ENCODE peak calls at places on chromosome 15, in five cellular contexts. Y is fibroblast of lung, C is left ventricle myocardium inferior, X is right atrium auricular region, H is uterus. R is an unnamed sample. For H3K4me1 and H3K27me3, the result is how much of the 10 kb centered on the place peaks cover.

GRCh38 chr15:63986751-63987341 is 59.4 kb downstream of the DAPK2 start:
- DNase-seq in X (no peak), H (no peak), Y (no peak), C (no peak), R (no peak)

GRCh38 chr15:42154576-42155355 is 1.7 kb downstream of the PLA2G4F start:
- DNase-seq in C (no peak), Y (no peak), H (no peak), X (no peak), R (no peak)

GRCh38 chr15:61421938-61422337 is 192.8 kb upstream of the RORA start:
- DNase-seq in C (no peak), X (no peak), Y (no peak), H (no peak), R (no peak)

GRCh38 chr15:85646538-85647091 is 148.1 kb downstream of the KLHL25 start:
- DNase-seq in C (no peak), H (no peak), Y (peak), X (no peak), R (no peak)

GRCh38 chr15:42102646-42103235 is 8.4 kb upstream of the PLA2G4D start:
- DNase-seq in C (no peak), H (no peak), X (no peak), Y (peak), R (peak)

GRCh38 chr15:82952156-82953081 is at the start of gene HOMER2:
- DNase-seq in C (peak), H (no peak), X (no peak), Y (no peak), R (peak)

GRCh38 chr15:38828031-38828532 is 263.5 kb upstream of the RASGRP1 start:
- DNase-seq in Y (no peak), H (no peak), X (no peak), C (no peak), R (no peak)

GRCh38 chr15:25727867-25728600 is 135.1 kb downstream of the ATP10A start:
- DNase-seq in X (peak), C (no peak), Y (no peak), H (no peak), R (no peak)

GRCh38 chr15:36527512-36528162 is 51.8 kb upstream of the CDIN1 start:
- DNase-seq in Y (peak), X (no peak), H (no peak), C (no peak), R (no peak)

GRCh38 chr15:69025320-69025719 is 10.8 kb downstream of the NOX5 start:
- DNase-seq in C (no peak), X (no peak), Y (no peak), H (no peak), R (no peak)

GRCh38 chr15:64990168-64990470 is 405 bp upstream of the SPG21 start:
- DNase-seq in X (no peak), H (no peak), Y (no peak), C (no peak), R (no peak)

GRCh38 chr15:81880314-81880713 is 165.5 kb downstream of the MEX3B start:
- DNase-seq in Y (no peak), C (no peak), H (no peak), X (no peak), R (no peak)

GRCh38 chr15:96422153-96422552 is 91.7 kb downstream of the NR2F2 start:
- DNase-seq in H (no peak), X (no peak), C (no peak), Y (no peak), R (no peak)

GRCh38 chr15:42716626-42717025 is 20.3 kb downstream of the CDAN1 start:
- DNase-seq in X (no peak), C (no peak), Y (no peak), H (no peak), R (no peak)

GRCh38 chr15:40183636-40184463 is 23.0 kb downstream of the BUB1B start:
- DNase-seq in Y (no peak), H (no peak), C (no peak), X (no peak), R (no peak)

GRCh38 chr15:67843571-67844387 is 3.9 kb upstream of the RNU6-1 start:
- DNase-seq in H (peak), C (no peak), Y (no peak), X (no peak), R (peak)

GRCh38 chr15:65595960-65596359 is 15.0 kb downstream of the INTS14 start:
- DNase-seq in H (no peak), C (no peak), Y (no peak), X (no peak), R (peak)

GRCh38 chr15:81589671-81590070 is 215.7 kb upstream of the TMC3 start:
- DNase-seq in C (no peak), H (no peak), X (no peak), Y (no peak), R (no peak)

GRCh38 chr15:77063249-77063648 is 7.7 kb downstream of the TSPAN3 start:
- DNase-seq in X (no peak), Y (no peak), H (no peak), C (no peak), R (no peak)
- H3K4me1 ChIP-seq in X (half or more), Y (under half), H (under half), C (half or more), R (half or more)

GRCh38 chr15:97904196-97904572 is 56.3 kb upstream of the ARRDC4 start:
- DNase-seq in X (no peak), C (peak), H (peak), Y (peak), R (peak)
- H3K4me3 ChIP-seq in X (no peak), C (no peak), H (no peak), Y (no peak), R (peak)

DNA sequence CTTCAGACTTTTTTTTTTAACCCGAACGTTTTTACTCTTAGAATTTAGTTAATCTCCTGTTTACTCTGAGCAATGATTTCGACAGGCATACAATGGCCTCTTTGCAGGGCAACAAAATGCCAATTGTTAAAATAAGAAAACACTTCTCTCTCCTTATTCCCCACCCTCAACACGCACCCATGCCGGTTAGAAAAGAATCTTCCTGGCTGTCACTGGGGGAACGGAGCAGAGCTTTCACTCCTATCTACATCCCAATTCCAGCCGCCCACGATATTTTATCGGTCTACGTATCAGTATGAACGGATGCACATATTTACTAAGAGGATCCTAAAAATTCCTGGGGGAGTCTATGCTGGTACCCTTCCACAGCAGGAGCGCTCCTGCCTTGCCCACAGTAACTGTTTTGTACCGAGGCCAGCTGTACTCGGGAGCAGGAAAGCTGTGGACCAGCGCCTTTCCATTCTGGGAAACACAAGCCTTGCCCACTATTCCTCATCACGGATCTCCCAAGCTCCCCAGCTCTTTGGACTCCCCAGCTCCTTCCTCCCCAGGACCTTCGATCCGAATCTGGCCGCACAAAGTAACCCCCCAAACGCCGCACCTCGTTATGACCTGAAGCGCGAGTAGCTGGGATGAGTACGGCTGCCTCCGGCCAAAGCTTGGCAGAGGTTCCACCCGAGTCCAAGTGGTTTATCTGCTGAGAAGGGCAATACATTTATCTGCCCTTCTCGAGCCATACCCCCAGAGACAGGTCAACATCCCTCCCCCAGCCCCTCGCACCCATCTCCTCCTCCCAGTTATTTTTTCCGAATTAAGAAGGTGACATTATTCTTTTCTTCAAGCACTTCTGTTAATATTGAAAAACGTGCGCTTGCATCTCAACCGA is 2.2 kb upstream of the FOXB1 start:
- DNase-seq in X (no peak), Y (no peak), H (no peak), C (no peak), R (no peak)
- H3K27me3 ChIP-seq in X (half or more), Y (half or more), H (under half), C (half or more), R (half or more)

DNA sequence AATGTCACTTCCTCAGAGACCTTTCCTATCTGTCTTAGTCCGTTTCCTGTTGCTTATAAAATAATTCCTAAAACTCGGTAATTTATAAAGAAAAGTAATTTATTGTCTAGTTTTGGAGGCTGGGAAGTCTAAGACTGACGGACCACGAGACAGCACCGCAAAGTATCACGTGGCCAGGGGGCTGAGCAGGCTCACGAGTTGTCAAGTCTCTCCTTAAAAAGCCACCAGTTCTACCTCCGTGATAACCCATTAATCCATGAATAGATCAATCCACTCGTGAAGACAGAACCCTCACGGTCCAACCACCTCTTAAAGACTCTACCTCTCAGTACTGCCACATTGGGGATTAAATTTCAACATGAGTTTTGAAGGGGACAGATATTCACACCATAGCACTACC is 826 bp downstream of the LINS1 start:
- DNase-seq in C (no peak), X (no peak), H (no peak), Y (no peak), R (peak)
- H3K4me1 ChIP-seq in C (half or more), X (under half), H (under half), Y (under half), R (under half)

GRCh38 chr15:72197460-72198409 is at the start of gene GRAMD2A:
- DNase-seq in H (no peak), X (no peak), C (peak), Y (peak), R (peak)

GRCh38 chr15:72198410-72199270 is 1.1 kb upstream of the GRAMD2A start:
- DNase-seq in C (no peak), X (no peak), H (no peak), Y (no peak), R (no peak)

GRCh38 chr15:72196409-72197044 is 1.1 kb downstream of the GRAMD2A start:
- DNase-seq in X (no peak), C (no peak), Y (no peak), H (no peak), R (no peak)

GRCh38 chr15:72195101-72195511 is 2.5 kb downstream of the GRAMD2A start:
- DNase-seq in X (no peak), Y (no peak), C (no peak), H (no peak), R (no peak)

DNA sequence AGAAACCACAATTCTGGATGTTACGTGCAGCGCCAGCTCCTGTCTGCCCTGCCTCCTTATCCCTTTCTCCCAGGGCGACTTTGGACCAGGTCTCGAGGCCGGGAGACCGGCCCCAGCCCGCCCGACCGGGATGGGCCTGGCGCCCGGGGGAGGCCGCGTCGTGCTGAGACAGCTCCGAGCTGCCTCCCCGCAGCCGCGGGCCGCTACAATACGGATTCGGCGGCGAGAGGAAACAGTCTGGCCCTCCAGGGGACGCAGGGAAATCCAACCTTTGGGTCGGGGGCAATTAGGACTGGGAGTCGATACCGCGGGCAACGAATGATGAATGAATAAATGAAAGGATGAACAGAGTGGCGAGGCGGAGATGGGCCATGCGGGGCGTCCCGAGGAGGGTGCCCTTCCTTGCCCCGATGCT is 535 bp downstream of the GRAMD2A start:
- DNase-seq in Y (no peak), C (no peak), H (no peak), X (no peak), R (no peak)
- H3K4me3 ChIP-seq in Y (peak), C (peak), H (no peak), X (peak), R (peak)

GRCh38 chr15:45376967-45377629 is 1.2 kb downstream of the GATM start:
- DNase-seq in C (no peak), H (no peak), Y (no peak), X (no peak), R (no peak)

GRCh38 chr15:45378149-45378912 is at the start of gene GATM:
- DNase-seq in Y (peak), C (peak), H (peak), X (peak), R (peak)

GRCh38 chr15:45377630-45378148 is 655 bp downstream of the GATM start:
- DNase-seq in C (peak), X (peak), Y (no peak), H (peak), R (peak)

GRCh38 chr15:45375836-45376235 is 2.5 kb downstream of the GATM start:
- DNase-seq in H (no peak), C (no peak), Y (no peak), X (no peak), R (no peak)

DNA sequence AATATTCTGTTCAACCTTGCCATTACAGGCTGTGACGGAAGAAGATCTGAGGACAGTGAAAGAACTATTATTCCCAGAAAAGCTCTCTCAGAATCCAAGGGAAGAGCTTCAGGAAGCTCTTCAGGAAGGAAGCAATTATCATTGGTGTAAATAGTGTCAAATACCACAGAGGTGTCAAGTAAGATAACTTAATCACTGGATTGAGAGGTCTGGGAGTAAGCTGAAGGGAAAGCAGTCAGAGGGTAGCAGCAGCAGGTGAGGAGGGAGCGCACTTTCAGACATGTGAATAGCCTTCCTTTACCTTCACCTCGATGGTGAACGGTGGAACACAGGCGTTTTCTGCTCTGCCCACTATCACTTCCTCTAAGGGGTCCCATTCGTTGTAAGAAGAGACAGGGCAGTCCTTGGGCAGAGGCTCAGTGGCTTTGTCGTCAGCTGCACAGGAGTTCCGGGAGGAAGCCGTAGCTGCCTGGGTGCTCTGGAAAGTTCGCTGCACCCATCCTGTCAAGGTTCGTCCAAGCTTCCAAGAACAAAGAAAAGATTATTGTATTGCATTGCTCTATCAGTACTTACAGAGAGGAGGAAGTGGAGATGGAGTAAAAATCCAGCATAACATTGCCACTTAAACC is 1.9 kb downstream of the GATM start:
- DNase-seq in X (no peak), Y (no peak), H (no peak), C (no peak), R (no peak)
- H3K27me3 ChIP-seq in X (under half), Y (under half), H (under half), C (under half), R (half or more)

GRCh38 chr15:92636950-92637481 is 18.6 kb downstream of the FAM174B start:
- DNase-seq in C (no peak), X (no peak), H (peak), Y (no peak), R (no peak)
- H3K4me1 ChIP-seq in C (half or more), X (under half), H (under half), Y (under half), R (under half)

GRCh38 chr15:72700076-72700475 is 14.1 kb downstream of the BBS4 start:
- DNase-seq in C (no peak), X (no peak), Y (no peak), H (no peak), R (no peak)
- H3K4me3 ChIP-seq in C (no peak), X (no peak), Y (no peak), H (no peak), R (no peak)

GRCh38 chr15:100521907-100522306 is 6.8 kb downstream of the CERS3 start:
- DNase-seq in Y (no peak), H (no peak), X (no peak), C (no peak), R (no peak)
- H3K27me3 ChIP-seq in Y (under half), H (under half), X (under half), C (under half), R (under half)

R was measured in adipocyte.